ENCODE peak calls at places on chromosomes 7 and 10, in four cellular contexts. Y is heart right ventricle, F is GM03348, A is GM04503. J is an unnamed sample.

GRCh38 chr10:26331376-26331775 is 106.8 kb upstream of the APBB1IP start:
- DNase-seq in Y (no peak), F (peak; percentile 19), A (no peak), J (no peak)

GRCh38 chr7:9507281-9507680 is 1073.9 kb downstream of the NXPH1 start:
- DNase-seq in Y (no peak), F (no peak), A (no peak), J (no peak)

GRCh38 chr7:22841954-22842353 is 19.3 kb upstream of the TOMM7 start:
- DNase-seq in Y (no peak), F (peak; percentile 62), A (no peak), J (no peak)

GRCh38 chr7:70834424-70834823 is 297.5 kb upstream of the GALNT17 start:
- DNase-seq in Y (no peak), F (no peak), A (no peak), J (no peak)

GRCh38 chr7:131879424-131879823 is 323.0 kb upstream of the PODXL start:
- DNase-seq in Y (no peak), F (no peak), A (no peak), J (no peak)

GRCh38 chr10:112235920-112236319 is 47.3 kb upstream of the TECTB start:
- DNase-seq in Y (no peak), F (peak; percentile 41), A (no peak), J (no peak)

GRCh38 chr7:49417034-49417433 is 356.4 kb upstream of the VWC2 start:
- DNase-seq in Y (no peak), F (no peak), A (no peak), J (no peak)

GRCh38 chr7:69840248-69840647 is 242.0 kb downstream of the AUTS2 start:
- DNase-seq in Y (no peak), F (peak; percentile 22), A (no peak), J (no peak)

GRCh38 chr7:36712015-36712414 is 12.3 kb downstream of the AOAH start:
- DNase-seq in Y (no peak), F (no peak), A (no peak), J (no peak)

GRCh38 chr7:50558380-50559051 is 6.7 kb downstream of the DDC start:
- DNase-seq in Y (no peak), F (no peak), A (no peak), J (no peak)

GRCh38 chr10:22630229-22631174 is 83.9 kb downstream of the PIP4K2A start:
- DNase-seq in Y (no peak), F (peak; percentile 44), A (no peak), J (peak; percentile 32)

GRCh38 chr7:68776326-68776725 is 821.9 kb upstream of the AUTS2 start:
- DNase-seq in Y (no peak), F (peak; percentile 65), A (no peak), J (no peak)

GRCh38 chr10:70053896-70054641 is 1.4 kb downstream of the MACROH2A2 start:
- DNase-seq in Y (peak; percentile 9), F (peak; percentile 60), A (no peak), J (no peak)

GRCh38 chr7:27677912-27678612 is 15.4 kb upstream of the HIBADH start:
- DNase-seq in Y (no peak), F (peak; percentile 84), A (peak; percentile 94), J (no peak)

GRCh38 chr7:27680610-27681009 is 17.9 kb upstream of the HIBADH start:
- DNase-seq in Y (no peak), F (no peak), A (no peak), J (no peak)

GRCh38 chr7:30750574-30751256 is 1.2 kb upstream of the INMT start:
- DNase-seq in Y (peak; percentile 73), F (peak; percentile 92), A (peak; percentile 93), J (no peak)

GRCh38 chr7:13028036-13028730 is 340.8 kb downstream of the ARL4A start:
- DNase-seq in Y (no peak), F (no peak), A (no peak), J (no peak)

GRCh38 chr10:113078282-113078907 is 128.3 kb downstream of the TCF7L2 start:
- DNase-seq in Y (no peak), F (no peak), A (no peak), J (no peak)

GRCh38 chr10:72126184-72126871 is 38.0 kb upstream of the SPOCK2 start:
- DNase-seq in Y (no peak), F (peak; percentile 39), A (no peak), J (no peak)

J was measured in T follicular helper cell.